ENCODE peak calls at places on chromosomes 13 and 19, in six cellular contexts. F is uterus; O is GM23338; E is left lung; Z is CD4-positive, alpha-beta T cell; L is hepatocyte. P is an unnamed sample.

GRCh38 chr13:72536668-72537399 is 190.6 kb downstream of the MZT1 start:
- DNase-seq in F (no peak), O (peak; percentile 16), E (no peak), Z (no peak), L (peak; percentile 48), P (no peak)

GRCh38 chr13:98221234-98221633 is 44.2 kb upstream of the RNF113B start:
- DNase-seq in F (no peak), O (no peak), E (no peak), Z (no peak), L (no peak), P (no peak)

GRCh38 chr13:79108914-79109643 is 297.0 kb downstream of the RBM26 start:
- DNase-seq in F (no peak), O (no peak), E (no peak), Z (no peak), L (no peak), P (no peak)

GRCh38 chr13:26952551-26953138 is 192.1 kb upstream of the GPR12 start:
- DNase-seq in F (no peak), O (no peak), E (no peak), Z (no peak), L (no peak), P (peak; percentile 55)

GRCh38 chr13:34700155-34700554 is 241.9 kb upstream of the NBEA start:
- DNase-seq in F (no peak), O (no peak), E (no peak), Z (no peak), L (no peak), P (no peak)

GRCh38 chr19:492091-492531 is 4.2 kb upstream of the MADCAM1 start:
- DNase-seq in F (no peak), O (peak; percentile 44), E (no peak), Z (no peak), L (peak; percentile 33), P (peak; percentile 54)

GRCh38 chr13:35475131-35475959 is 1.1 kb downstream of the MAB21L1 start:
- DNase-seq in F (no peak), O (peak; percentile 75), E (no peak), Z (no peak), L (peak; percentile 17), P (no peak)

GRCh38 chr13:47175172-47175806 is 278.4 kb upstream of the HTR2A start:
- DNase-seq in F (no peak), O (no peak), E (no peak), Z (no peak), L (no peak), P (no peak)

GRCh38 chr13:45046445-45046844 is 57.1 kb downstream of the GPALPP1 start:
- DNase-seq in F (no peak), O (peak; percentile 5), E (no peak), Z (no peak), L (no peak), P (no peak)

GRCh38 chr19:10699650-10700335 is 1.4 kb upstream of the QTRT1 start:
- DNase-seq in F (no peak), O (peak; percentile 92), E (no peak), Z (peak; percentile 62), L (peak; percentile 61), P (no peak)

GRCh38 chr19:2607712-2608601 is 94.5 kb downstream of the GNG7 start:
- DNase-seq in F (no peak), O (no peak), E (no peak), Z (peak; percentile 65), L (no peak), P (no peak)

GRCh38 chr13:91406619-91407018 is 8.2 kb downstream of the GPC5 start:
- DNase-seq in F (no peak), O (peak; percentile 90), E (no peak), Z (no peak), L (peak; percentile 47), P (no peak)

GRCh38 chr19:45396389-45397260 is 8.2 kb downstream of the PPP1R13L start:
- DNase-seq in F (no peak), O (no peak), E (no peak), Z (no peak), L (no peak), P (no peak)

GRCh38 chr13:70235565-70235964 is 127.3 kb upstream of the KLHL1 start:
- DNase-seq in F (no peak), O (no peak), E (no peak), Z (no peak), L (no peak), P (no peak)
- H3K27ac ChIP-seq in F (no peak overlapping the region), O (no peak overlapping the region), E (no peak overlapping the region), Z (no peak overlapping the region), L (no peak overlapping the region), P (no peak overlapping the region)

GRCh38 chr13:29484236-29484635 is 111.3 kb downstream of the SLC7A1 start:
- DNase-seq in F (no peak), O (no peak), E (no peak), Z (no peak), L (no peak), P (no peak)
- TF ChIP-seq CTCF in F (no peak), O (no peak), E (no peak), Z (no peak), L (no peak), P (no peak)

GRCh38 chr19:7360393-7360984 is 11.8 kb downstream of the ARHGEF18 start:
- DNase-seq in F (peak; percentile 89), O (no peak), E (no peak), Z (no peak), L (no peak), P (no peak)

GRCh38 chr19:7366701-7367420 is 18.1 kb downstream of the ARHGEF18 start:
- DNase-seq in F (no peak), O (peak; percentile 76), E (no peak), Z (no peak), L (no peak), P (no peak)

GRCh38 chr19:7368456-7368855 is 19.7 kb downstream of the ARHGEF18 start:
- DNase-seq in F (peak; percentile 95), O (no peak), E (no peak), Z (no peak), L (no peak), P (peak; percentile 14)

GRCh38 chr19:7358102-7358597 is 9.4 kb downstream of the ARHGEF18 start:
- DNase-seq in F (no peak), O (no peak), E (no peak), Z (no peak), L (no peak), P (no peak)

DNA sequence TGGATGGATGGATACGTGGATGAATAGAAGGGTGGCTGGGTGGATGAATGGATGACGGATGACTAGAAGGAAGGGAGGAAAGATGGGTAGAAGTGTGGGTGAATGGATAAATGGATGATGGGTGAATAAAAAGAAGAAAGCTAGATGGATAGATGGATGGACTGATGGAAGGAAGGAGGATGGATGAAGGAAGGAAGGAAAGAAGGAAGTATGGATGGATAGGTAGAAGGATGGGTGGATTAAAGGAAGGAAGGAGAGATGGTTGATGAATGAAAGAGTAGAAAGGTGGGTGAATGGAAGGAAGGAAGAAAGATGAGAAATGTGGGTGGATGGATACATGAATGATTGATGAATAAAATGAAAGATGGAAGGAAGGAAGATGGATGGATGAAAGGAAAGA is 14.5 kb downstream of the ARHGEF18 start:
- DNase-seq in F (no peak), O (no peak), E (no peak), Z (no peak), L (no peak), P (no peak)
- H3K27ac ChIP-seq in F (no peak overlapping the region), O (no peak overlapping the region), E (no peak overlapping the region), Z (peak overlapping the region; percentile 55), L (no peak overlapping the region), P (no peak overlapping the region)

DNA sequence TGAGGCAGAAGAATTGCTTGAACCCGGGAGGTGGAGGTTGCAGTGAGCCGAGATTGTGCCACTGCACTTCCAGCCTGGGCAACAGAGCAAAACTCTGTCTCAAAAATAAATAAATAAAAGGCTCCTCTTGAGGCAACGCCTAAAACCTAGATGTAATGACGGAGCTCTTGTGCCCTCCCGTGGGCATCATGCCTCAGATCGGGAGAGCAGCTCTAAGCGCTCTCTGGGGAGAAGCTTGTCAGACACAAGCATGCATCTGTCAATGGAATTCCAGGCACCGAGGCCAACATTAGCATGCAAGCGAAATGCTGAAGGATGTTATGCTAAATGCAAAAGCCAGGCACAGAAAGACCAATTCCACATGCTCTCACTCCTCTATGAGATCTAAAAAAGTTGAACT is 45.6 kb upstream of the MRI1 start:
- DNase-seq in F (no peak), O (peak; percentile 55), E (no peak), Z (no peak), L (peak; percentile 23), P (no peak)
- TF ChIP-seq CTCF in F (no peak), O (peak; percentile 66), E (no peak), Z (no peak), L (peak; percentile 31), P (no peak)

DNA sequence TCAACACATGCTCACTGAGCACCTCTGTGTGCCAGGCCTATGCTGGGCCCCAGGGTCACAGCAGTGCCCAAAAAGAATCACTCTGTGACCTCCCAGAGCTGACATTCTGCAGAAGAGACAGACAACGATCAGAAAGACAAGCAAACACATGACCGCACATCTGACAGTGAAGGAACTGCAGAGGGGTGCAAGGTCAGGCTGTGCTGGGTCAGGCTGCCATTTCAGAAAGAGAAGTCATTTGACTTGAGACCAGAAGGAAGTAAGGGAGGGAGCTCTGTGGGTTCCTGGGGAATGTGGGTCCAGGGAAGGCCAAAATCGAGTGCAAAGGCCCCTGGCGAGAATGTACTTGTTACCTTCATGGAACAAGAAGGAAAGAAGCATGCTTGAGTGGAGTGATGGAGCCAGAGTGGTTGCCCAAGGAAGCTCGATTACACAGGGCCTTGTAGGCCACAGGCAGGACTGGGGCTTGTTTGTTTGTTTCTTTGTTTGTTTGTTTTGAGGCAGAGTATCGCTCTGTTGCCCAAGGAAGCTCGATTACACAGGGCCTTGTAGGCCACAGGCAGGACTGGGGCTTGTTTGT is 11.4 kb upstream of the CD22 start:
- DNase-seq in F (no peak), O (no peak), E (peak; percentile 67), Z (no peak), L (no peak), P (no peak)
- H3K27ac ChIP-seq in F (no peak overlapping the region), O (no peak overlapping the region), E (peak overlapping the region; percentile 39), Z (no peak overlapping the region), L (peak overlapping the region; percentile 48), P (no peak overlapping the region)

GRCh38 chr19:36141039-36141914 is 1.4 kb downstream of the CAPNS1 start:
- DNase-seq in F (peak; percentile 92), O (peak; percentile 98), E (peak; percentile 86), Z (peak; percentile 90), L (peak; percentile 94), P (peak; percentile 82)

GRCh38 chr19:36142046-36142445 is 2.2 kb downstream of the CAPNS1 start:
- DNase-seq in F (no peak), O (no peak), E (no peak), Z (no peak), L (no peak), P (no peak)

GRCh38 chr19:36140289-36141038 is 598 bp downstream of the CAPNS1 start:
- DNase-seq in F (peak; percentile 60), O (peak; percentile 86), E (peak; percentile 60), Z (peak; percentile 37), L (peak; percentile 71), P (peak; percentile 61)

GRCh38 chr19:36139120-36139472 is 770 bp upstream of the CAPNS1 start:
- DNase-seq in F (no peak), O (no peak), E (no peak), Z (no peak), L (no peak), P (no peak)

GRCh38 chr19:36139473-36140288 is at the start of gene CAPNS1:
- DNase-seq in F (peak; percentile 97), O (peak; percentile 98), E (peak; percentile 98), Z (peak; percentile 82), L (peak; percentile 99), P (peak; percentile 99)
- TF ChIP-seq CTCF in F (peak; percentile 32), O (no peak), E (no peak), Z (no peak), L (peak; percentile 2), P (no peak)

P was measured in pancreas.